ENCODE peak calls at places on chromosomes 2 and 18, in five cellular contexts. One of them, this sample, is unnamed.
A peak's percentile ranks its signal among the peaks of the same experiment; 100 is the strongest.

GRCh38 chr2:60309941-60310680 is 243.3 kb downstream of the BCL11A start:
- DNase-seq in BJ: no peak
- DNase-seq in upper lobe of right lung: no peak
- DNase-seq in fibroblast of lung: no peak
- DNase-seq in sigmoid colon: no peak
- DNase-seq in this sample: no peak

GRCh38 chr2:172545408-172546075 is 10.3 kb upstream of the PDK1 start:
- DNase-seq in BJ: no peak
- DNase-seq in upper lobe of right lung: no peak
- DNase-seq in fibroblast of lung: no peak
- DNase-seq in sigmoid colon: no peak
- DNase-seq in this sample: peak; percentile 51

GRCh38 chr18:24735504-24736243 is 275.2 kb downstream of the HRH4 start:
- DNase-seq in BJ: no peak
- DNase-seq in upper lobe of right lung: no peak
- DNase-seq in fibroblast of lung: no peak
- DNase-seq in sigmoid colon: no peak
- DNase-seq in this sample: no peak

GRCh38 chr2:187541086-187542085 is 12.8 kb downstream of the TFPI start:
- DNase-seq in BJ: peak; percentile 68
- DNase-seq in upper lobe of right lung: no peak
- DNase-seq in fibroblast of lung: peak; percentile 96
- DNase-seq in sigmoid colon: no peak
- DNase-seq in this sample: peak; percentile 97

GRCh38 chr2:170177950-170178781 is at the start of gene MYO3B:
- DNase-seq in BJ: peak; percentile 23
- DNase-seq in upper lobe of right lung: no peak
- DNase-seq in fibroblast of lung: peak; percentile 80
- DNase-seq in sigmoid colon: no peak
- DNase-seq in this sample: peak; percentile 28

GRCh38 chr2:46381263-46381849 is 84.1 kb downstream of the EPAS1 start:
- DNase-seq in BJ: no peak
- DNase-seq in upper lobe of right lung: no peak
- DNase-seq in fibroblast of lung: peak; percentile 11
- DNase-seq in sigmoid colon: no peak
- DNase-seq in this sample: peak; percentile 39

GRCh38 chr2:180829261-180829660 is 151.1 kb upstream of the UBE2E3 start:
- DNase-seq in BJ: no peak
- DNase-seq in upper lobe of right lung: no peak
- DNase-seq in fibroblast of lung: peak; percentile 44
- DNase-seq in sigmoid colon: no peak
- DNase-seq in this sample: no peak

GRCh38 chr2:118459425-118459824 is 371.2 kb downstream of the INSIG2 start:
- DNase-seq in BJ: no peak
- DNase-seq in upper lobe of right lung: no peak
- DNase-seq in fibroblast of lung: no peak
- DNase-seq in sigmoid colon: no peak
- DNase-seq in this sample: no peak

GRCh38 chr2:174985624-174986023 is 19.6 kb downstream of the CHN1 start:
- DNase-seq in BJ: no peak
- DNase-seq in upper lobe of right lung: no peak
- DNase-seq in fibroblast of lung: peak; percentile 36
- DNase-seq in sigmoid colon: no peak
- DNase-seq in this sample: peak; percentile 59

GRCh38 chr2:209348453-209348852 is 75.4 kb upstream of the MAP2 start:
- DNase-seq in BJ: no peak
- DNase-seq in upper lobe of right lung: no peak
- DNase-seq in fibroblast of lung: peak; percentile 23
- DNase-seq in sigmoid colon: no peak
- DNase-seq in this sample: no peak

GRCh38 chr2:212811946-212812345 is 273.3 kb upstream of the ERBB4 start:
- DNase-seq in BJ: no peak
- DNase-seq in upper lobe of right lung: no peak
- DNase-seq in fibroblast of lung: no peak
- DNase-seq in sigmoid colon: no peak
- DNase-seq in this sample: no peak

GRCh38 chr18:74303936-74304335 is 11.7 kb upstream of the C18orf63 start:
- DNase-seq in BJ: no peak
- DNase-seq in upper lobe of right lung: no peak
- DNase-seq in fibroblast of lung: peak; percentile 76
- DNase-seq in sigmoid colon: no peak
- DNase-seq in this sample: peak; percentile 60

GRCh38 chr2:20396356-20397000 is 45.8 kb upstream of the PUM2 start:
- DNase-seq in BJ: no peak
- DNase-seq in upper lobe of right lung: no peak
- DNase-seq in fibroblast of lung: no peak
- DNase-seq in sigmoid colon: peak; percentile 18
- DNase-seq in this sample: no peak

GRCh38 chr2:144996225-144996795 is 476.4 kb upstream of the ZEB2 start:
- DNase-seq in BJ: peak; percentile 85
- DNase-seq in upper lobe of right lung: no peak
- DNase-seq in fibroblast of lung: peak; percentile 59
- DNase-seq in sigmoid colon: no peak
- DNase-seq in this sample: peak; percentile 72

GRCh38 chr2:128640166-128640846 is 321.6 kb upstream of the HS6ST1 start:
- DNase-seq in BJ: no peak
- DNase-seq in upper lobe of right lung: peak; percentile 40
- DNase-seq in fibroblast of lung: no peak
- DNase-seq in sigmoid colon: peak; percentile 47
- DNase-seq in this sample: no peak

GRCh38 chr2:162212366-162212765 is 30.9 kb downstream of the FAP start:
- DNase-seq in BJ: no peak
- DNase-seq in upper lobe of right lung: no peak
- DNase-seq in fibroblast of lung: no peak
- DNase-seq in sigmoid colon: no peak
- DNase-seq in this sample: peak; percentile 31

GRCh38 chr2:184830531-184830930 is 232.2 kb downstream of the ZNF804A start:
- DNase-seq in BJ: no peak
- DNase-seq in upper lobe of right lung: no peak
- DNase-seq in fibroblast of lung: no peak
- DNase-seq in sigmoid colon: no peak
- DNase-seq in this sample: no peak

GRCh38 chr2:38754049-38754448 is 2.9 kb upstream of the SRSF7 start:
- DNase-seq in BJ: no peak
- DNase-seq in upper lobe of right lung: no peak
- DNase-seq in fibroblast of lung: no peak
- DNase-seq in sigmoid colon: no peak
- DNase-seq in this sample: no peak

GRCh38 chr18:24983566-24983965 is 368.4 kb downstream of the ZNF521 start:
- DNase-seq in BJ: no peak
- DNase-seq in upper lobe of right lung: no peak
- DNase-seq in fibroblast of lung: no peak
- DNase-seq in sigmoid colon: no peak
- DNase-seq in this sample: no peak

GRCh38 chr2:224572338-224572737 is 12.8 kb downstream of the CUL3 start:
- DNase-seq in BJ: no peak
- DNase-seq in upper lobe of right lung: no peak
- DNase-seq in fibroblast of lung: no peak
- DNase-seq in sigmoid colon: no peak
- DNase-seq in this sample: no peak

GRCh38 chr18:2515408-2515807 is 55.9 kb downstream of the METTL4 start:
- DNase-seq in BJ: peak; percentile 75
- DNase-seq in upper lobe of right lung: no peak
- DNase-seq in fibroblast of lung: peak; percentile 96
- DNase-seq in sigmoid colon: no peak
- DNase-seq in this sample: peak; percentile 82

GRCh38 chr2:2938481-2938880 is 439.1 kb downstream of the EIPR1 start:
- DNase-seq in BJ: no peak
- DNase-seq in upper lobe of right lung: no peak
- DNase-seq in fibroblast of lung: no peak
- DNase-seq in sigmoid colon: no peak
- DNase-seq in this sample: no peak

GRCh38 chr2:208627110-208627884 is 220.7 kb downstream of the PTH2R start:
- DNase-seq in BJ: no peak
- DNase-seq in upper lobe of right lung: no peak
- DNase-seq in fibroblast of lung: no peak
- DNase-seq in sigmoid colon: no peak
- DNase-seq in this sample: no peak

GRCh38 chr2:11512431-11512830 is 21.4 kb upstream of the GREB1 start:
- DNase-seq in BJ: no peak
- DNase-seq in upper lobe of right lung: no peak
- DNase-seq in fibroblast of lung: no peak
- DNase-seq in sigmoid colon: no peak
- DNase-seq in this sample: no peak

GRCh38 chr2:119136093-119136492 is 22.5 kb downstream of the C1QL2 start:
- DNase-seq in BJ: no peak
- DNase-seq in upper lobe of right lung: peak; percentile 26
- DNase-seq in fibroblast of lung: no peak
- DNase-seq in sigmoid colon: no peak
- DNase-seq in this sample: no peak

GRCh38 chr2:181900007-181900651 is 8.6 kb downstream of the ITPRID2 start:
- DNase-seq in BJ: no peak
- DNase-seq in upper lobe of right lung: no peak
- DNase-seq in fibroblast of lung: no peak
- DNase-seq in sigmoid colon: no peak
- DNase-seq in this sample: no peak

GRCh38 chr18:48310353-48310752 is 98.8 kb downstream of the ZBTB7C start:
- DNase-seq in BJ: no peak
- DNase-seq in upper lobe of right lung: no peak
- DNase-seq in fibroblast of lung: no peak
- DNase-seq in sigmoid colon: peak; percentile 4
- DNase-seq in this sample: no peak

GRCh38 chr2:201621293-201621999 is 21.9 kb downstream of the TMEM237 start:
- DNase-seq in BJ: no peak
- DNase-seq in upper lobe of right lung: no peak
- DNase-seq in fibroblast of lung: no peak
- DNase-seq in sigmoid colon: no peak
- DNase-seq in this sample: peak; percentile 61

GRCh38 chr18:5420909-5421308 is 122.9 kb downstream of the EPB41L3 start:
- DNase-seq in BJ: no peak
- DNase-seq in upper lobe of right lung: no peak
- DNase-seq in fibroblast of lung: no peak
- DNase-seq in sigmoid colon: no peak
- DNase-seq in this sample: no peak

GRCh38 chr2:241885701-241886643 is 16.4 kb downstream of the RTP5 start:
- DNase-seq in BJ: no peak
- DNase-seq in upper lobe of right lung: no peak
- DNase-seq in fibroblast of lung: no peak
- DNase-seq in sigmoid colon: no peak
- DNase-seq in this sample: no peak

GRCh38 chr2:139175510-139175909 is 395.3 kb upstream of the NXPH2 start:
- DNase-seq in BJ: no peak
- DNase-seq in upper lobe of right lung: no peak
- DNase-seq in fibroblast of lung: no peak
- DNase-seq in sigmoid colon: no peak
- DNase-seq in this sample: no peak

GRCh38 chr2:135590594-135591290 is 59.5 kb downstream of the R3HDM1 start:
- DNase-seq in BJ: no peak
- DNase-seq in upper lobe of right lung: no peak
- DNase-seq in fibroblast of lung: no peak
- DNase-seq in sigmoid colon: no peak
- DNase-seq in this sample: no peak

DNA sequence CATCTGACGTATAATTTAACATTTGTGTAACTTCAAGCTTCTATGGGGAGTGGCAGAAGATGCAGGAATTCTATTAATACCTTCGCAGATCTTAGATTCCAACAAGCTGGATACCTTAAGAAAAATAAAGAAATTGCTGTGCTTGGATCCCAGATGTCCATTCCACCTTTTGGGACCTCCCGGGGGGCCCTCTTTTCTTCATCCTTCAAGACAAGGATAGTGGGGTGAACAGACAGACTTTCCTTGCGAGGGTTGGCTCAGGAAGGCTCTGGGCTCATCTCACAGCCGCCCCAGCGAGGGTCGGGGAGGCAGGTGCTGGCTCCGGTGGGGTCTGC is 509 bp upstream of the RNF144A start:
- DNase-seq in BJ: no peak
- DNase-seq in upper lobe of right lung: no peak
- DNase-seq in fibroblast of lung: no peak
- DNase-seq in sigmoid colon: no peak
- DNase-seq in this sample: no peak
- H3K4me3 ChIP-seq in BJ: no peak overlapping the region
- H3K4me3 ChIP-seq in upper lobe of right lung: peak overlapping the region; percentile 21
- H3K4me3 ChIP-seq in fibroblast of lung: no peak overlapping the region
- H3K4me3 ChIP-seq in sigmoid colon: peak overlapping the region; percentile 84
- H3K4me3 ChIP-seq in this sample: peak overlapping the region; percentile 17

GRCh38 chr2:71603851-71604708 is 150.7 kb downstream of the DYSF start:
- DNase-seq in BJ: no peak
- DNase-seq in upper lobe of right lung: peak; percentile 56
- DNase-seq in fibroblast of lung: no peak
- DNase-seq in sigmoid colon: peak; percentile 54
- DNase-seq in this sample: no peak
- H3K4me3 ChIP-seq in BJ: no peak overlapping the region
- H3K4me3 ChIP-seq in upper lobe of right lung: no peak overlapping the region
- H3K4me3 ChIP-seq in fibroblast of lung: no peak overlapping the region
- H3K4me3 ChIP-seq in sigmoid colon: no peak overlapping the region
- H3K4me3 ChIP-seq in this sample: no peak overlapping the region

DNA sequence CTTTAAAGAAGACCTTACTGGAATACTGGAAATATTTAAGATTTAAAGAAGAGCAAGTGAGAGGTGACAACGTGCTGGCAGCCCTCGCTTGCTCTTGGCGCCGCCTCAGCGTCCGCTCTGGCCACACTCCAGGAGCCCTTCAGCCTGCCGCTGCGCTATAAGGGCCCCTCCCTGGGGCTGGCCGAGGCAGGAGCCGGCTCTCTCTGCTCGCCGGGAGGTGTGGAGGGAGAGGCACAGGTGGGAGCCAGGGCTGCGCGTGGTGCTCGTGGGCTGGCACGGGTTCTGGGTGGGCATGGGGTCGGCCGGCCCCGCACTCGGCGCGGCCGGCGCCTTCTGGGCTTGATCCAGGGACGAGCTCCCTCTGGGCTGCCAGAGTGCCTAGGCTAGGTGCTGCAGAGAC is 2.9 kb upstream of the COQ10B start:
- DNase-seq in BJ: no peak
- DNase-seq in upper lobe of right lung: peak; percentile 82
- DNase-seq in fibroblast of lung: no peak
- DNase-seq in sigmoid colon: no peak
- DNase-seq in this sample: no peak
- H3K4me3 ChIP-seq in BJ: no peak overlapping the region
- H3K4me3 ChIP-seq in upper lobe of right lung: peak overlapping the region; percentile 6
- H3K4me3 ChIP-seq in fibroblast of lung: no peak overlapping the region
- H3K4me3 ChIP-seq in sigmoid colon: no peak overlapping the region
- H3K4me3 ChIP-seq in this sample: no peak overlapping the region

DNA sequence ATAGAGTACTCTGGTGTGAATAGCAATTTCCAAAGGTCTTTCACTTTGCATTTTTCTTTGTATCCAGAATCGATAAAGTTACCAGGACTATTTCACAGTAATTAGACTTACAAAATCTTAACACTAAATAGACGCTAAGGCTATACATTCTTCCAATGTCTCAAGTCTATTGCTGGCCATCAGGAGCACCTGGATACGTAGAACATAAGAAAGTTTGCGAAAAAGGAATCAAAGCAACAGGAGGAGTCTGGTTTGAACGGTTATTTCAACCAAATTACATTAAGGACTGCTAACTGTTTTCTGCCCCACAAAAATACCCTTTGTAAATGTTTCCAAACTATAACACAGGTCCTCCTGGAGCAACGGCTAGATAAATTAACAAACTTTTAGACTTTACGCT is 1.4 kb upstream of the HNRNPA3 start:
- DNase-seq in BJ: no peak
- DNase-seq in upper lobe of right lung: no peak
- DNase-seq in fibroblast of lung: no peak
- DNase-seq in sigmoid colon: no peak
- DNase-seq in this sample: no peak
- H3K4me3 ChIP-seq in BJ: peak overlapping the region; percentile 43
- H3K4me3 ChIP-seq in upper lobe of right lung: peak overlapping the region; percentile 89
- H3K4me3 ChIP-seq in fibroblast of lung: peak overlapping the region; percentile 90
- H3K4me3 ChIP-seq in sigmoid colon: peak overlapping the region; percentile 88
- H3K4me3 ChIP-seq in this sample: no peak overlapping the region